ENCODE peak calls at places on chromosomes 3 and 15, in eight cellular contexts. I is SK-N-SH, D is H7, S is AG08396, O is posterior vena cava, P is GM18507, X is NCI-H510A treated with DMSO at 0.1 percent for 48 hours, W is AG08395. Y is an unnamed sample.

GRCh38 chr3:179766416-179767133 is 113.7 kb downstream of the USP13 start:
- DNase-seq in I (no peak), D (no peak), S (no peak), O (no peak), P (no peak), X (no peak), W (no peak), Y (no peak)

GRCh38 chr3:51706788-51707731 is at the start of gene GRM2:
- DNase-seq in I (peak; percentile 97), D (peak; percentile 99), S (peak; percentile 94), O (peak; percentile 93), P (no peak), X (peak; percentile 50), W (peak; percentile 92), Y (peak; percentile 46)

GRCh38 chr3:69166446-69166845 is 44.1 kb upstream of the LMOD3 start:
- DNase-seq in I (no peak), D (no peak), S (no peak), O (no peak), P (no peak), X (no peak), W (no peak), Y (no peak)

GRCh38 chr15:70726753-70727152 is 36.6 kb downstream of the UACA start:
- DNase-seq in I (no peak), D (peak; percentile 29), S (peak; percentile 36), O (no peak), P (no peak), X (no peak), W (no peak), Y (no peak)

GRCh38 chr3:195269375-195270078 is 1.4 kb downstream of the XXYLT1 start:
- DNase-seq in I (no peak), D (no peak), S (peak; percentile 3), O (no peak), P (no peak), X (no peak), W (no peak), Y (no peak)

GRCh38 chr3:178795349-178795748 is 259.1 kb downstream of the KCNMB2 start:
- DNase-seq in I (no peak), D (peak; percentile 10), S (no peak), O (no peak), P (no peak), X (no peak), W (no peak), Y (no peak)

GRCh38 chr3:71061037-71061436 is 522.5 kb downstream of the FOXP1 start:
- DNase-seq in I (no peak), D (no peak), S (no peak), O (no peak), P (no peak), X (no peak), W (no peak), Y (no peak)

GRCh38 chr15:29040367-29040745 is 154.6 kb downstream of the APBA2 start:
- DNase-seq in I (no peak), D (peak; percentile 52), S (no peak), O (no peak), P (no peak), X (no peak), W (no peak), Y (no peak)

GRCh38 chr3:125000661-125001060 is 55.1 kb downstream of the HEG1 start:
- DNase-seq in I (no peak), D (no peak), S (no peak), O (no peak), P (no peak), X (no peak), W (no peak), Y (no peak)

GRCh38 chr3:195443391-195443989 is 670 bp upstream of the ACAP2 start:
- DNase-seq in I (no peak), D (no peak), S (no peak), O (no peak), P (no peak), X (no peak), W (no peak), Y (no peak)

GRCh38 chr3:188133219-188133618 is 20.7 kb upstream of the LPP start:
- DNase-seq in I (no peak), D (no peak), S (no peak), O (no peak), P (no peak), X (no peak), W (peak; percentile 10), Y (no peak)

GRCh38 chr3:11568503-11569155 is 75.1 kb downstream of the VGLL4 start:
- DNase-seq in I (no peak), D (peak; percentile 61), S (peak; percentile 93), O (peak; percentile 95), P (no peak), X (no peak), W (peak; percentile 96), Y (peak; percentile 97)

GRCh38 chr3:99817047-99817436 is 620 bp upstream of the CMSS1 start:
- DNase-seq in I (peak; percentile 38), D (peak; percentile 27), S (peak; percentile 12), O (no peak), P (no peak), X (no peak), W (peak; percentile 13), Y (no peak)

GRCh38 chr3:141405025-141405424 is 36.7 kb downstream of the ZBTB38 start:
- DNase-seq in I (no peak), D (no peak), S (no peak), O (no peak), P (no peak), X (no peak), W (peak; percentile 43), Y (no peak)

GRCh38 chr15:28945626-28946215 is 59.9 kb downstream of the APBA2 start:
- DNase-seq in I (no peak), D (peak; percentile 18), S (no peak), O (peak; percentile 18), P (no peak), X (no peak), W (no peak), Y (no peak)

GRCh38 chr15:66312144-66312543 is 18.8 kb downstream of the DIS3L start:
- DNase-seq in I (no peak), D (no peak), S (no peak), O (no peak), P (no peak), X (no peak), W (no peak), Y (no peak)

GRCh38 chr3:23960649-23961048 is 15.6 kb downstream of the NR1D2 start:
- DNase-seq in I (no peak), D (no peak), S (no peak), O (no peak), P (no peak), X (no peak), W (no peak), Y (no peak)

GRCh38 chr3:130543322-130543721 is 26.3 kb downstream of the COL6A6 start:
- DNase-seq in I (no peak), D (no peak), S (no peak), O (no peak), P (no peak), X (no peak), W (no peak), Y (no peak)

GRCh38 chr3:122258757-122259371 is 66.2 kb upstream of the CSTA start:
- DNase-seq in I (peak; percentile 66), D (peak; percentile 80), S (peak; percentile 80), O (peak; percentile 83), P (peak; percentile 57), X (peak; percentile 23), W (peak; percentile 83), Y (peak; percentile 29)

GRCh38 chr3:162390891-162391290 is 894.3 kb downstream of the OTOL1 start:
- DNase-seq in I (no peak), D (no peak), S (peak; percentile 29), O (no peak), P (no peak), X (no peak), W (peak; percentile 64), Y (no peak)

GRCh38 chr3:197595470-197596185 is 39.9 kb upstream of the BDH1 start:
- DNase-seq in I (no peak), D (no peak), S (no peak), O (no peak), P (no peak), X (no peak), W (no peak), Y (no peak)

GRCh38 chr15:27757050-27757449 is 342.1 kb downstream of the OCA2 start:
- DNase-seq in I (no peak), D (no peak), S (no peak), O (no peak), P (no peak), X (no peak), W (no peak), Y (no peak)